ENCODE peak calls at places on chromosomes 2 and 18, in seven cellular contexts. One of them, this sample, is unnamed. For H3K36me3, the result is how much of the 10 kb centered on the place peaks cover.

GRCh38 chr2:25349397-25349796 is 7.7 kb upstream of the DNMT3A start:
- DNase-seq in left ventricle myocardium inferior: no peak
- DNase-seq in mammary epithelial cell: no peak
- DNase-seq in psoas muscle: peak
- DNase-seq in lower lobe of right lung: no peak
- DNase-seq in endothelial cell of umbilical vein: no peak
- DNase-seq in prostate gland: no peak
- DNase-seq in this sample: no peak

GRCh38 chr18:23422751-23423418 is 30.2 kb upstream of the RIOK3 start:
- DNase-seq in prostate gland: no peak
- DNase-seq in endothelial cell of umbilical vein: no peak
- DNase-seq in psoas muscle: peak
- DNase-seq in left ventricle myocardium inferior: peak
- DNase-seq in lower lobe of right lung: peak
- DNase-seq in mammary epithelial cell: peak
- DNase-seq in this sample: no peak

GRCh38 chr2:196333397-196333796 is 162.0 kb upstream of the STK17B start:
- DNase-seq in prostate gland: no peak
- DNase-seq in mammary epithelial cell: no peak
- DNase-seq in endothelial cell of umbilical vein: no peak
- DNase-seq in lower lobe of right lung: no peak
- DNase-seq in psoas muscle: no peak
- DNase-seq in left ventricle myocardium inferior: no peak
- DNase-seq in this sample: no peak

GRCh38 chr2:207288628-207289027 is 122.9 kb upstream of the KLF7 start:
- DNase-seq in endothelial cell of umbilical vein: no peak
- DNase-seq in prostate gland: no peak
- DNase-seq in left ventricle myocardium inferior: no peak
- DNase-seq in lower lobe of right lung: no peak
- DNase-seq in mammary epithelial cell: peak
- DNase-seq in psoas muscle: no peak
- DNase-seq in this sample: no peak

GRCh38 chr2:128536925-128537620 is 218.4 kb upstream of the HS6ST1 start:
- DNase-seq in lower lobe of right lung: no peak
- DNase-seq in endothelial cell of umbilical vein: peak
- DNase-seq in psoas muscle: no peak
- DNase-seq in prostate gland: no peak
- DNase-seq in mammary epithelial cell: peak
- DNase-seq in left ventricle myocardium inferior: no peak
- DNase-seq in this sample: no peak

GRCh38 chr2:174138161-174138560 is 110.2 kb downstream of the OLA1 start:
- DNase-seq in mammary epithelial cell: no peak
- DNase-seq in prostate gland: no peak
- DNase-seq in endothelial cell of umbilical vein: peak
- DNase-seq in lower lobe of right lung: no peak
- DNase-seq in left ventricle myocardium inferior: no peak
- DNase-seq in psoas muscle: no peak
- DNase-seq in this sample: no peak

GRCh38 chr2:120437604-120438000 is 91.7 kb downstream of the INHBB start:
- DNase-seq in prostate gland: no peak
- DNase-seq in lower lobe of right lung: no peak
- DNase-seq in psoas muscle: no peak
- DNase-seq in endothelial cell of umbilical vein: no peak
- DNase-seq in mammary epithelial cell: no peak
- DNase-seq in left ventricle myocardium inferior: no peak
- DNase-seq in this sample: no peak

GRCh38 chr18:35407871-35408481 is 30.8 kb upstream of the ZNF396 start:
- DNase-seq in left ventricle myocardium inferior: no peak
- DNase-seq in psoas muscle: no peak
- DNase-seq in lower lobe of right lung: no peak
- DNase-seq in prostate gland: peak
- DNase-seq in mammary epithelial cell: peak
- DNase-seq in endothelial cell of umbilical vein: peak
- DNase-seq in this sample: no peak

GRCh38 chr2:170597705-170598420 is 117.3 kb upstream of the SP5 start:
- DNase-seq in prostate gland: no peak
- DNase-seq in left ventricle myocardium inferior: no peak
- DNase-seq in endothelial cell of umbilical vein: no peak
- DNase-seq in psoas muscle: no peak
- DNase-seq in lower lobe of right lung: no peak
- DNase-seq in mammary epithelial cell: no peak
- DNase-seq in this sample: no peak

GRCh38 chr2:163471947-163472346 is 263.9 kb downstream of the FIGN start:
- DNase-seq in left ventricle myocardium inferior: no peak
- DNase-seq in psoas muscle: no peak
- DNase-seq in mammary epithelial cell: peak
- DNase-seq in endothelial cell of umbilical vein: peak
- DNase-seq in prostate gland: no peak
- DNase-seq in lower lobe of right lung: no peak
- DNase-seq in this sample: no peak

GRCh38 chr2:176035013-176035691 is 33.1 kb upstream of the LNPK start:
- DNase-seq in psoas muscle: no peak
- DNase-seq in left ventricle myocardium inferior: no peak
- DNase-seq in prostate gland: no peak
- DNase-seq in lower lobe of right lung: no peak
- DNase-seq in mammary epithelial cell: no peak
- DNase-seq in endothelial cell of umbilical vein: no peak
- DNase-seq in this sample: no peak

GRCh38 chr2:48176876-48177275 is 270.6 kb upstream of the FBXO11 start:
- DNase-seq in left ventricle myocardium inferior: no peak
- DNase-seq in psoas muscle: no peak
- DNase-seq in prostate gland: no peak
- DNase-seq in mammary epithelial cell: no peak
- DNase-seq in endothelial cell of umbilical vein: no peak
- DNase-seq in lower lobe of right lung: no peak
- DNase-seq in this sample: no peak

GRCh38 chr18:29164020-29164706 is 987.2 kb upstream of the CDH2 start:
- DNase-seq in lower lobe of right lung: no peak
- DNase-seq in endothelial cell of umbilical vein: peak
- DNase-seq in left ventricle myocardium inferior: no peak
- DNase-seq in prostate gland: no peak
- DNase-seq in mammary epithelial cell: peak
- DNase-seq in psoas muscle: no peak
- DNase-seq in this sample: no peak

GRCh38 chr2:78118037-78118436 is 595.9 kb upstream of the LRRTM4 start:
- DNase-seq in lower lobe of right lung: no peak
- DNase-seq in mammary epithelial cell: no peak
- DNase-seq in psoas muscle: no peak
- DNase-seq in left ventricle myocardium inferior: no peak
- DNase-seq in prostate gland: no peak
- DNase-seq in endothelial cell of umbilical vein: no peak
- DNase-seq in this sample: no peak

GRCh38 chr18:52499018-52499417 is 159.0 kb downstream of the DCC start:
- DNase-seq in endothelial cell of umbilical vein: no peak
- DNase-seq in lower lobe of right lung: no peak
- DNase-seq in prostate gland: no peak
- DNase-seq in mammary epithelial cell: no peak
- DNase-seq in left ventricle myocardium inferior: no peak
- DNase-seq in psoas muscle: no peak
- DNase-seq in this sample: no peak

DNA sequence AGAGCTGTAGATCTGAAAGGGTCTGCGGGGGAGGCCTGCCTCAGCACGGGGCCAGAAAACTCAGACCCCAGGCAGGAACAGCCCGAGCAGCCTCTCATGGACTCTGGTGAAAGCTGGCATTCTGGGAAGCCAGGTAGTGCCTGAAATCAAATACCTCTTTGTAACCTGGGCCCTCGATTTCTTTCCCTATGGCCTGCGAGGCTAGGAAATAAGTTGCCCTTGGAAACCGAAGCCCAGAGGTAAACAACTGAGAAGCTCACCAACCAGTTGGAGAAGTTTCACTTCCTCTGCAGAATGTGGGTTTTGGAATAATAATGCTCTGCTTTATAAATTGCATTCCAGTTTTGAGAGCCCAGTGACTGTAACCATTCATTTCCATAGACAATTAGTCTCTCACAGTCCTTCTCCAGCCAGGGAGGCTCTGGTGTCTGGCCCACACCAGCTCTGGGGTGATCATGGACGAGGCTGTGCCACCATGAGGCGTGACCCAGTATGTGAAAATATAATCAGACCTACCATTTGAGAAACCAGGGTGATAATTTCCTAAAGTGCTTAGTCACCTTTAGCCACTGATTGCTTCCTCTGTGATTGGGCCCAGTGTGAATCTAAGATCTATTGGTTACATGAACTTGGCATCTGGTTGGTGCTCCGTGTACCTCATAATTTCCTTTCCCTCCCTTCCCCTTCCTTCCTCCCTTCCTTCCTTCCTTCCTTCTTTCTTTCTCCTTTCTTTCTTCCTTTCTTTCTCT is 133.1 kb upstream of the PELI1 start:
- DNase-seq in mammary epithelial cell: peak
- DNase-seq in left ventricle myocardium inferior: no peak
- DNase-seq in endothelial cell of umbilical vein: no peak
- DNase-seq in lower lobe of right lung: no peak
- DNase-seq in psoas muscle: no peak
- DNase-seq in prostate gland: peak
- DNase-seq in this sample: no peak
- H3K27ac ChIP-seq in mammary epithelial cell: peak
- H3K27ac ChIP-seq in left ventricle myocardium inferior: peak
- H3K27ac ChIP-seq in endothelial cell of umbilical vein: peak
- H3K27ac ChIP-seq in lower lobe of right lung: peak
- H3K27ac ChIP-seq in psoas muscle: no peak
- H3K27ac ChIP-seq in prostate gland: peak
- H3K27ac ChIP-seq in this sample: no peak

DNA sequence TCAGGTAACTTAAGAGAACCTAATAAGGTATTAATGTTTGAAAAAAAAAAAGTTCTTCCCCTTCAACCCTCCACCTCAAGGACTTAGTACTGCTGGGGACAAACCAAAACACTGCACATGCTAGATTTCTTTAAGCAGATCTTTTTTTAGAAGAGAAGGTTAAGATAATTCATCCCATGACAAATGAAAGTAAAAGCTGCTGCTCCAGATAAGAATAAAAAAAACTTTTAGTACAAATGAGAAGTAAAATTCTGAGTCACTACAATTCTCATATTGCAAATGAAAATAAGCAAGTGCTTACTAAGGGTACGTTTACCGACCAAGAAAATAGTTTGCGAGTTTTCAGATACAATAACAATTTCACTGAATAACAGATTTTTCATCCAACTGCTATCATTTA is 8.9 kb downstream of the STAM2 start:
- DNase-seq in endothelial cell of umbilical vein: peak
- DNase-seq in psoas muscle: no peak
- DNase-seq in mammary epithelial cell: no peak
- DNase-seq in prostate gland: no peak
- DNase-seq in left ventricle myocardium inferior: no peak
- DNase-seq in lower lobe of right lung: no peak
- DNase-seq in this sample: no peak
- H3K4me3 ChIP-seq in endothelial cell of umbilical vein: no peak
- H3K4me3 ChIP-seq in psoas muscle: no peak
- H3K4me3 ChIP-seq in mammary epithelial cell: no peak
- H3K4me3 ChIP-seq in prostate gland: no peak
- H3K4me3 ChIP-seq in left ventricle myocardium inferior: peak
- H3K4me3 ChIP-seq in lower lobe of right lung: no peak
- H3K4me3 ChIP-seq in this sample: no peak

GRCh38 chr2:141824790-141825189 is 306.0 kb downstream of the LRP1B start:
- DNase-seq in psoas muscle: no peak
- DNase-seq in left ventricle myocardium inferior: no peak
- DNase-seq in lower lobe of right lung: no peak
- DNase-seq in prostate gland: no peak
- DNase-seq in mammary epithelial cell: no peak
- DNase-seq in endothelial cell of umbilical vein: no peak
- DNase-seq in this sample: no peak
- H3K36me3 ChIP-seq in psoas muscle: under half
- H3K36me3 ChIP-seq in left ventricle myocardium inferior: under half
- H3K36me3 ChIP-seq in lower lobe of right lung: under half
- H3K36me3 ChIP-seq in prostate gland: under half
- H3K36me3 ChIP-seq in mammary epithelial cell: under half
- H3K36me3 ChIP-seq in endothelial cell of umbilical vein: under half
- H3K36me3 ChIP-seq in this sample: under half

GRCh38 chr2:55133467-55134315 is 83.4 kb upstream of the RTN4 start:
- DNase-seq in endothelial cell of umbilical vein: peak
- DNase-seq in lower lobe of right lung: no peak
- DNase-seq in prostate gland: peak
- DNase-seq in psoas muscle: no peak
- DNase-seq in mammary epithelial cell: peak
- DNase-seq in left ventricle myocardium inferior: no peak
- DNase-seq in this sample: peak
- H3K27ac ChIP-seq in endothelial cell of umbilical vein: no peak
- H3K27ac ChIP-seq in lower lobe of right lung: peak
- H3K27ac ChIP-seq in prostate gland: peak
- H3K27ac ChIP-seq in psoas muscle: peak
- H3K27ac ChIP-seq in mammary epithelial cell: peak
- H3K27ac ChIP-seq in left ventricle myocardium inferior: peak
- H3K27ac ChIP-seq in this sample: peak

DNA sequence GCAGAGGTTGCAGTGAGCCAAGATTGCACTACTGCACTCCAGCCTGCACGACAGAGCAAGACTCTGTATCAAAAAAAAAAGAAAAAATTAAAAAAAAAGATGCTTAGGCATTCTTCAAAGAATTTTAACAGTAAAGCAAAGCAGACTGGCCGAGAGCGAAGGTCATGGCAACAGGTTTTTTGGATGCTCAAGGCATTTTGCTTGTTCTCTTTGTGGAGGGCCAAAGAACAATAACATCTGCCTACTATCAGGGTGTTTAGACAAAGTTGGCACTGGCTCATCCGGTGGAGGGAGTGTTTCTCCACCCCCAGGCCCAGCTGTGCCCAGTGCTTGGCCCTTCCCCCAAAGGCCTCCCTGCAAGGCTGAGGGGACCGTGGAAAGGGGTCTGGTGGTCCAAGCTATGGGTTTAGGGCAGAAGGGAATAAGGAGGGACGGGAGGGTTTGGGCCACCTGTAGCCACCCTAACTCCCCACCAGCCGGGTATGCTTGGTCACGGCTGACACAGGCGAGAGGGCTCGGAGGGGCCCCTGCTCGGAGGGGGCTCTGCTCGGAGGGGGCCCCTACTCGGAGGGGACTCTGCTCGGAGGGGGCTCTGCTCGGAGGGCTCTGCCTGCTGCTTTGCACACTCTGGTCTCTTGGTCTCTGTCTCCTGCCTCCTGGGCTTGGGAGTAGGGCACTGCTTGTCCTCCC is 26.7 kb upstream of the ALLC start:
- DNase-seq in endothelial cell of umbilical vein: no peak
- DNase-seq in psoas muscle: no peak
- DNase-seq in mammary epithelial cell: no peak
- DNase-seq in prostate gland: no peak
- DNase-seq in lower lobe of right lung: no peak
- DNase-seq in left ventricle myocardium inferior: no peak
- DNase-seq in this sample: no peak
- H3K4me3 ChIP-seq in endothelial cell of umbilical vein: no peak
- H3K4me3 ChIP-seq in psoas muscle: no peak
- H3K4me3 ChIP-seq in mammary epithelial cell: no peak
- H3K4me3 ChIP-seq in prostate gland: no peak
- H3K4me3 ChIP-seq in lower lobe of right lung: no peak
- H3K4me3 ChIP-seq in left ventricle myocardium inferior: no peak
- H3K4me3 ChIP-seq in this sample: no peak